ENCODE peak calls at places on chromosome 19, in four cellular contexts. One of them, this sample, is unnamed. For H3K4me1, the result is how much of the 10 kb centered on the place peaks cover.

GRCh38 chr19:3201911-3202310 is 16.2 kb downstream of the NCLN start:
- DNase-seq in PC-3: no peak
- DNase-seq in CD8-positive, alpha-beta T cell: no peak
- DNase-seq in mammary epithelial cell: no peak
- DNase-seq in this sample: no peak

GRCh38 chr19:17496337-17496997 is 15.0 kb upstream of the PGLS start:
- DNase-seq in PC-3: peak
- DNase-seq in CD8-positive, alpha-beta T cell: peak
- DNase-seq in mammary epithelial cell: peak
- DNase-seq in this sample: peak

GRCh38 chr19:5321851-5322681 is 18.5 kb downstream of the PTPRS start:
- DNase-seq in PC-3: no peak
- DNase-seq in CD8-positive, alpha-beta T cell: peak
- DNase-seq in mammary epithelial cell: no peak
- DNase-seq in this sample: no peak

GRCh38 chr19:32359581-32359980 is 14.2 kb downstream of the ZNF507 start:
- DNase-seq in PC-3: no peak
- DNase-seq in CD8-positive, alpha-beta T cell: no peak
- DNase-seq in mammary epithelial cell: no peak
- DNase-seq in this sample: no peak

GRCh38 chr19:10116085-10116865 is 3.4 kb downstream of the EIF3G start:
- DNase-seq in PC-3: peak
- DNase-seq in CD8-positive, alpha-beta T cell: no peak
- DNase-seq in mammary epithelial cell: no peak
- DNase-seq in this sample: no peak

GRCh38 chr19:5627395-5627904 is 4.6 kb downstream of the SAFB start:
- DNase-seq in PC-3: no peak
- DNase-seq in CD8-positive, alpha-beta T cell: no peak
- DNase-seq in mammary epithelial cell: no peak
- DNase-seq in this sample: no peak

GRCh38 chr19:4636151-4636717 is 3.1 kb upstream of the TNFAIP8L1 start:
- DNase-seq in PC-3: peak
- DNase-seq in CD8-positive, alpha-beta T cell: peak
- DNase-seq in mammary epithelial cell: peak
- DNase-seq in this sample: peak

GRCh38 chr19:8306235-8307054 is 1.7 kb downstream of the CD320 start:
- DNase-seq in PC-3: no peak
- DNase-seq in CD8-positive, alpha-beta T cell: no peak
- DNase-seq in mammary epithelial cell: no peak
- DNase-seq in this sample: no peak

GRCh38 chr19:16017138-16017490 is 59.2 kb upstream of the TPM4 start:
- DNase-seq in PC-3: no peak
- DNase-seq in CD8-positive, alpha-beta T cell: no peak
- DNase-seq in mammary epithelial cell: no peak
- DNase-seq in this sample: no peak

GRCh38 chr19:17325881-17326594 is 8.6 kb downstream of the ANO8 start:
- DNase-seq in PC-3: no peak
- DNase-seq in CD8-positive, alpha-beta T cell: no peak
- DNase-seq in mammary epithelial cell: peak
- DNase-seq in this sample: no peak

GRCh38 chr19:4347521-4347920 is 4.2 kb downstream of the MPND start:
- DNase-seq in PC-3: no peak
- DNase-seq in CD8-positive, alpha-beta T cell: no peak
- DNase-seq in mammary epithelial cell: no peak
- DNase-seq in this sample: no peak

GRCh38 chr19:12626958-12627357 is 16.2 kb downstream of the ZNF791 start:
- DNase-seq in PC-3: no peak
- DNase-seq in CD8-positive, alpha-beta T cell: no peak
- DNase-seq in mammary epithelial cell: no peak
- DNase-seq in this sample: no peak

GRCh38 chr19:4288091-4288777 is 9.2 kb downstream of the SHD start:
- DNase-seq in PC-3: peak
- DNase-seq in CD8-positive, alpha-beta T cell: no peak
- DNase-seq in mammary epithelial cell: no peak
- DNase-seq in this sample: no peak

GRCh38 chr19:43519436-43520088 is 7.4 kb downstream of the ETHE1 start:
- DNase-seq in PC-3: peak
- DNase-seq in CD8-positive, alpha-beta T cell: peak
- DNase-seq in mammary epithelial cell: peak
- DNase-seq in this sample: peak

GRCh38 chr19:8085606-8086464 is 33.3 kb downstream of the CCL25 start:
- DNase-seq in PC-3: peak
- DNase-seq in CD8-positive, alpha-beta T cell: no peak
- DNase-seq in mammary epithelial cell: no peak
- DNase-seq in this sample: no peak

GRCh38 chr19:38306236-38306635 is 2.2 kb downstream of the C19orf33 start:
- DNase-seq in PC-3: no peak
- DNase-seq in CD8-positive, alpha-beta T cell: no peak
- DNase-seq in mammary epithelial cell: no peak
- DNase-seq in this sample: no peak

GRCh38 chr19:38308926-38309614 is 5.0 kb downstream of the C19orf33 start:
- DNase-seq in PC-3: no peak
- DNase-seq in CD8-positive, alpha-beta T cell: no peak
- DNase-seq in mammary epithelial cell: no peak
- DNase-seq in this sample: no peak

GRCh38 chr19:38307597-38307996 is 3.5 kb downstream of the C19orf33 start:
- DNase-seq in PC-3: no peak
- DNase-seq in CD8-positive, alpha-beta T cell: no peak
- DNase-seq in mammary epithelial cell: no peak
- DNase-seq in this sample: no peak

GRCh38 chr19:38308006-38308766 is 4.1 kb downstream of the C19orf33 start:
- DNase-seq in PC-3: no peak
- DNase-seq in CD8-positive, alpha-beta T cell: no peak
- DNase-seq in mammary epithelial cell: no peak
- DNase-seq in this sample: no peak

DNA sequence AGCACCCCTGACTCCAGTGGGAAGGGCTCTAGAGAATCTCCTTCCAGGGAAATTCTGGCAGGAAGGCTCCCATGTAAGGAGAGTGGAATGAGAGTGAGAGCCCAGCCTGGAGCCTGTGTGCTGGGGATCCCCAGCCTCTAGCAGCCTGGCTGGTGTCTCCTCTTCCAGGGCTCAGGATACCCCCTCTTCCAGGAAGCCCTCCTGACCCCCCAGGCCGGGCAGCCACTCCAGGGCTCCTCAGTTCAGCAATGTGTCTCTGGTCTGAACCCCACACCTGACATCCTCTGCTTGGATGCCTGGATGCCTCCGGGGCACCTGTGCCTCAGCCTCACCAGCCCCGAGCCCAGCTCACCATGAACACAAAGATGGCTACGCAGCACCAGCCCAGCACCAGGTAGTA is 3.0 kb downstream of the C19orf33 start:
- DNase-seq in PC-3: no peak
- DNase-seq in CD8-positive, alpha-beta T cell: no peak
- DNase-seq in mammary epithelial cell: no peak
- DNase-seq in this sample: no peak
- H3K4me1 ChIP-seq in PC-3: under half
- H3K4me1 ChIP-seq in CD8-positive, alpha-beta T cell: under half
- H3K4me1 ChIP-seq in mammary epithelial cell: under half
- H3K4me1 ChIP-seq in this sample: under half

DNA sequence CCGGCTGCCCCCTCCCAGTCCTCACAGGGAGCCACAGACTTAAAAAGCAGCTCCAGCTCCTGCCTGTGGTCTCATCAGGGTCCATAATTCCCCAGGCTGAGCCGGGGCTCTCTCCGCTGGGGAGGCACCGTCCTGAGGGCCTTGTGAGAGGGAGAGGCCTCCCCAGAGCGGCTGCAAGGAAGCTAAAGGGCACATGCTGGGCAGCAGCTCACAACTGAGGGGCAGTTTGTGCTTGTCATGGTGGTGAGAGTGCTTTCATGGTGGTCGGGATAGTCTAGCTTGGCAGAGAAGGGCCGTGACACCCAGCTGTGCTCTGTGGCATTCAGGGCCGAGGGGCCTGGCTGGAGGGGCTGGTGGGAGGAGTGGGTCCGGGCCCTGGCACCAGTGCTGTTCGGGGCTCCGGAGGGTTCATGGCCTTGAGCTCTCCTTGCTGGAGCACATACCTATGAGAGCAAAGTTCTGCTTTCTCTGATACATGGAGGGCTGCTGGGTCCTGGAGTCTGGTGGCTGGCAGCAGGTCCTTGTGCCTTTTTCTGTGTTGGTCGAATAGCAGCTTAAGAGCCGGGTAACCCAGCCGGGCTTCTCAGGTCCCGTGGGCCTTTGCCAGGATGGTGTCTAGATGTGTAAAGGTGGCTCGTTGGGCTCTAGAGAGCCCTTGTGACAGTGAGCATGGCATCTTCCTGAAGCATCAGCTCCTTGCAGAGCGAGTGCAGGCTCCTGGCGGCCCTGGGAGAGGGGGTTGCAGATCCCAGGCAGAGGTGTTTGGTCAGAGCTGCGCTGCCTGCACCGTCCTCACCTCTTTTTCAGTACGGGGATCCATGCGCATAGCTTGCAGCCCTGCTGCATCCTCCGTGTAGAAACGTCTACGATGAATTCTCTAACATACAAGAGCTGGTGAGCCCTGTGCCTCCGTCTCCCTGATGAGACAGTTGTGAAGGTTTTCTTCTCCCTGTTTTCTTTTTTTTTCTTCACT is 8.8 kb downstream of the UPF1 start:
- DNase-seq in PC-3: no peak
- DNase-seq in CD8-positive, alpha-beta T cell: no peak
- DNase-seq in mammary epithelial cell: no peak
- DNase-seq in this sample: no peak
- H3K4me1 ChIP-seq in PC-3: under half
- H3K4me1 ChIP-seq in CD8-positive, alpha-beta T cell: half or more
- H3K4me1 ChIP-seq in mammary epithelial cell: under half
- H3K4me1 ChIP-seq in this sample: half or more

GRCh38 chr19:14558370-14559066 is 13.3 kb downstream of the NDUFB7 start:
- DNase-seq in PC-3: no peak
- DNase-seq in CD8-positive, alpha-beta T cell: no peak
- DNase-seq in mammary epithelial cell: no peak
- DNase-seq in this sample: no peak
- H3K4me1 ChIP-seq in PC-3: under half
- H3K4me1 ChIP-seq in CD8-positive, alpha-beta T cell: under half
- H3K4me1 ChIP-seq in mammary epithelial cell: half or more
- H3K4me1 ChIP-seq in this sample: under half

DNA sequence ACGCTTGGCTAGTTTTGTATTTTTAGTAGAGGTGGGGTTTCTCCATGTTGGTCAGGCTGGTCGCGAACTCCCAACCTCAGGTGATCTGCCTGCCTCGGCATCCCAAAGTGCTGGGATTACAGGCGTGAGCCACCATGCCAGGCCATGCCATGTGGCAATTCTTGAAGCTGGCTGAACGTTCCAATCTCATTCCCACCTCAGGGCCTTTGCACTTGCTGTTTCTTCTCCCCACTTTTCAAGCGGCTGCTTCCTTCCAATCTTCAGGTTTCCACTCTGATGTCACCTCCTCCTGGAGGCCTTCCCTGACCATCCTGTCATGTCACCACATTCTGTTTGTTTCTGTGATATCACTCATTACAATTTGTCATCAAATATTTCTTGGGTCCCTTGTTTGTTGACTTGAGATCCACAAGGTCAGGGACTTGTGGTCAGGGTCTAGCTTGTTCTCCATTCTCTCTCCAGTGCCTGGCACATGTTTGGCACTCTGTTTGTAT is 4.2 kb downstream of the EPOR start:
- DNase-seq in PC-3: peak
- DNase-seq in CD8-positive, alpha-beta T cell: no peak
- DNase-seq in mammary epithelial cell: no peak
- DNase-seq in this sample: no peak
- H3K4me1 ChIP-seq in PC-3: half or more
- H3K4me1 ChIP-seq in CD8-positive, alpha-beta T cell: half or more
- H3K4me1 ChIP-seq in mammary epithelial cell: half or more
- H3K4me1 ChIP-seq in this sample: under half

DNA sequence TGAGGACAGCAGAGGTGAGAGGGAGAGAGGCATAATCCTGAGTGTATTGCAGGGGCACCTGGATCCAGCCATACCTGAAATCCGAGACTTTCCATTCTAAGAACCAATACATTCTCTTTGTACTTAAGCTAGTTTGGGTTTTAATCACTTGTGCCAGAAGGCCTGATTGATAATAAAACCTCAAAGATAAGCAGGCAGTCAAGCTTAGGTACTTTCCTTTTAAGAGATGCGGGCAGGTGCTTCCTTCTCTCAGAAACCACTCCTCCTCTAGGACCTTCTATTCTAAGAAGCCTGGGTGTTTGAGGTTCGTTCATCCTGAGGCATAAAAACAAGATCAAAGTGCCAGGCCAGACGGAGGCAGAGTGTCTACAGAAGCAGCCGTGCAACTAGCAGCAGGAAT is 22.2 kb downstream of the FAM187B start:
- DNase-seq in PC-3: no peak
- DNase-seq in CD8-positive, alpha-beta T cell: peak
- DNase-seq in mammary epithelial cell: no peak
- DNase-seq in this sample: no peak
- H3K4me1 ChIP-seq in PC-3: under half
- H3K4me1 ChIP-seq in CD8-positive, alpha-beta T cell: half or more
- H3K4me1 ChIP-seq in mammary epithelial cell: under half
- H3K4me1 ChIP-seq in this sample: under half

DNA sequence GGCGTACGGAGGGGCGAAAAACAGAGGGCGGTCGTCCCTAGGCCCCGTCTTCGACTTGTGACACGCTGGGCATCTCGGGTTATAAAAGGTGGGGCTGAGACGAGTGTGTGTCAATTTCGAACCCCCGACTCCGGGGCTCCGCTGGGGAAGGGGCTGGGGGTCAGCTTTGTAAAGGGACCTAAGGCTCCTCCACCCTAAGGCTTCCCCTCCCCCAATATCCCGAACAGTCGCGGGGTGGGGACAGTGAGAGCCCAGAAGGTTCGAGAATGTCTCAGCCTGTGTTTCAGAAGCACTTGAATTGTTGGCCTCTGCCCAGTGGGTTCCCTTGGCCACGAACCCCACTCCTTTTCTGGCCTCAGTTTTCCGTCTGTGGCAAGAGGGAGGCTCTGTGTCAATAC is 450 bp downstream of the SELENOW start:
- DNase-seq in PC-3: no peak
- DNase-seq in CD8-positive, alpha-beta T cell: no peak
- DNase-seq in mammary epithelial cell: peak
- DNase-seq in this sample: peak
- H3K4me1 ChIP-seq in PC-3: under half
- H3K4me1 ChIP-seq in CD8-positive, alpha-beta T cell: under half
- H3K4me1 ChIP-seq in mammary epithelial cell: under half
- H3K4me1 ChIP-seq in this sample: under half

GRCh38 chr19:47587295-47587694 is 14.3 kb upstream of the ZNF541 start:
- DNase-seq in PC-3: no peak
- DNase-seq in CD8-positive, alpha-beta T cell: no peak
- DNase-seq in mammary epithelial cell: peak
- DNase-seq in this sample: no peak

GRCh38 chr19:47593860-47594259 is 15.1 kb upstream of the BICRA start:
- DNase-seq in PC-3: no peak
- DNase-seq in CD8-positive, alpha-beta T cell: no peak
- DNase-seq in mammary epithelial cell: no peak
- DNase-seq in this sample: no peak

DNA sequence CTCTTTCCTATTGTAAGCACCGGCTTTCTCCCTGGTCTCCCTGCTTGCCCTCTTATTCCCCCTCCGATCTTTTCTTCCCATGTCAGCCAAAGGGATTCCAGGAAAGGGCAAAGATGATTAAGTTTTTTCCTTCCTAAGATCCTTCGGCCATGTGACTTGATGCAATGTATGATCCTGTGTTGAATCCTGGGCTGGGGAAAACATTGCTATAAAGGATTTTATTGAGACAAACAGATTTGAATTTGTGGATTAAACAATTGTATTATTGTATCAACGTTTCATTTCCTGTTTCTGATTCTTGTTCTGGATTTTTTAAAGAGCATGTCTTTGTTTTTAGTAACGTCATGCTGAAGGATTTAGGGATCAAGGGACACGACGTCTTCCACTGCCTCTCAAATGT is 16.9 kb upstream of the ZNF541 start:
- DNase-seq in PC-3: no peak
- DNase-seq in CD8-positive, alpha-beta T cell: no peak
- DNase-seq in mammary epithelial cell: no peak
- DNase-seq in this sample: no peak
- H3K4me1 ChIP-seq in PC-3: under half
- H3K4me1 ChIP-seq in CD8-positive, alpha-beta T cell: under half
- H3K4me1 ChIP-seq in mammary epithelial cell: under half
- H3K4me1 ChIP-seq in this sample: under half